ENCODE peak calls at places on chromosomes 7 and 10, in six cellular contexts. One of them, this sample, is unnamed.

GRCh38 chr7:165661-166369 is 26.6 kb upstream of the FAM20C start:
- DNase-seq in stimulated activated CD4-positive, alpha-beta T cell treated with anti-CD3 and anti-CD28 coated beads, Interleukin-2, amount 100 ng/mL, for 48 hours: no peak
- DNase-seq in GM20000: no peak
- DNase-seq in ACHN: no peak
- DNase-seq in globus pallidus: no peak
- DNase-seq in C1 segment of cervical spinal cord: no peak
- DNase-seq in this sample: no peak

GRCh38 chr10:62441953-62442352 is 67.8 kb downstream of the ZNF365 start:
- DNase-seq in stimulated activated CD4-positive, alpha-beta T cell treated with anti-CD3 and anti-CD28 coated beads, Interleukin-2, amount 100 ng/mL, for 48 hours: no peak
- DNase-seq in GM20000: no peak
- DNase-seq in ACHN: no peak
- DNase-seq in globus pallidus: no peak
- DNase-seq in C1 segment of cervical spinal cord: no peak
- DNase-seq in this sample: no peak

GRCh38 chr7:3218561-3219225 is 82.4 kb upstream of the SDK1 start:
- DNase-seq in stimulated activated CD4-positive, alpha-beta T cell treated with anti-CD3 and anti-CD28 coated beads, Interleukin-2, amount 100 ng/mL, for 48 hours: no peak
- DNase-seq in GM20000: no peak
- DNase-seq in ACHN: no peak
- DNase-seq in globus pallidus: peak
- DNase-seq in C1 segment of cervical spinal cord: no peak
- DNase-seq in this sample: no peak

GRCh38 chr7:102424787-102425218 is 8.6 kb upstream of the ORAI2 start:
- DNase-seq in stimulated activated CD4-positive, alpha-beta T cell treated with anti-CD3 and anti-CD28 coated beads, Interleukin-2, amount 100 ng/mL, for 48 hours: no peak
- DNase-seq in GM20000: no peak
- DNase-seq in ACHN: no peak
- DNase-seq in globus pallidus: no peak
- DNase-seq in C1 segment of cervical spinal cord: peak
- DNase-seq in this sample: no peak

GRCh38 chr7:51278797-51279196 is 37.8 kb downstream of the COBL start:
- DNase-seq in stimulated activated CD4-positive, alpha-beta T cell treated with anti-CD3 and anti-CD28 coated beads, Interleukin-2, amount 100 ng/mL, for 48 hours: no peak
- DNase-seq in GM20000: no peak
- DNase-seq in ACHN: no peak
- DNase-seq in globus pallidus: no peak
- DNase-seq in C1 segment of cervical spinal cord: no peak
- DNase-seq in this sample: no peak

GRCh38 chr7:21944616-21945373 is 904 bp downstream of the CDCA7L start:
- DNase-seq in stimulated activated CD4-positive, alpha-beta T cell treated with anti-CD3 and anti-CD28 coated beads, Interleukin-2, amount 100 ng/mL, for 48 hours: peak
- DNase-seq in GM20000: no peak
- DNase-seq in ACHN: peak
- DNase-seq in globus pallidus: peak
- DNase-seq in C1 segment of cervical spinal cord: no peak
- DNase-seq in this sample: no peak

GRCh38 chr10:100970076-100970913 is 991 bp downstream of the SEMA4G start:
- DNase-seq in stimulated activated CD4-positive, alpha-beta T cell treated with anti-CD3 and anti-CD28 coated beads, Interleukin-2, amount 100 ng/mL, for 48 hours: no peak
- DNase-seq in GM20000: peak
- DNase-seq in ACHN: peak
- DNase-seq in globus pallidus: no peak
- DNase-seq in C1 segment of cervical spinal cord: no peak
- DNase-seq in this sample: no peak

GRCh38 chr7:135831451-135832220 is 83.0 kb upstream of the FAM180A start:
- DNase-seq in stimulated activated CD4-positive, alpha-beta T cell treated with anti-CD3 and anti-CD28 coated beads, Interleukin-2, amount 100 ng/mL, for 48 hours: no peak
- DNase-seq in GM20000: no peak
- DNase-seq in ACHN: no peak
- DNase-seq in globus pallidus: no peak
- DNase-seq in C1 segment of cervical spinal cord: no peak
- DNase-seq in this sample: no peak

GRCh38 chr7:117901089-117901797 is 28.0 kb upstream of the CTTNBP2 start:
- DNase-seq in stimulated activated CD4-positive, alpha-beta T cell treated with anti-CD3 and anti-CD28 coated beads, Interleukin-2, amount 100 ng/mL, for 48 hours: no peak
- DNase-seq in GM20000: no peak
- DNase-seq in ACHN: no peak
- DNase-seq in globus pallidus: no peak
- DNase-seq in C1 segment of cervical spinal cord: no peak
- DNase-seq in this sample: no peak

GRCh38 chr7:147818338-147818737 is 772.2 kb upstream of the C7orf33 start:
- DNase-seq in stimulated activated CD4-positive, alpha-beta T cell treated with anti-CD3 and anti-CD28 coated beads, Interleukin-2, amount 100 ng/mL, for 48 hours: no peak
- DNase-seq in GM20000: no peak
- DNase-seq in ACHN: no peak
- DNase-seq in globus pallidus: no peak
- DNase-seq in C1 segment of cervical spinal cord: no peak
- DNase-seq in this sample: no peak

GRCh38 chr10:78231327-78231726 is 197.7 kb downstream of the RPS24 start:
- DNase-seq in stimulated activated CD4-positive, alpha-beta T cell treated with anti-CD3 and anti-CD28 coated beads, Interleukin-2, amount 100 ng/mL, for 48 hours: no peak
- DNase-seq in GM20000: no peak
- DNase-seq in ACHN: no peak
- DNase-seq in globus pallidus: no peak
- DNase-seq in C1 segment of cervical spinal cord: no peak
- DNase-seq in this sample: no peak

GRCh38 chr10:51937736-51938135 is 238.3 kb upstream of the CSTF2T start:
- DNase-seq in stimulated activated CD4-positive, alpha-beta T cell treated with anti-CD3 and anti-CD28 coated beads, Interleukin-2, amount 100 ng/mL, for 48 hours: no peak
- DNase-seq in GM20000: no peak
- DNase-seq in ACHN: no peak
- DNase-seq in globus pallidus: no peak
- DNase-seq in C1 segment of cervical spinal cord: no peak
- DNase-seq in this sample: no peak

GRCh38 chr7:6106140-6106904 is 75.1 kb downstream of the ANKRD61 start:
- DNase-seq in stimulated activated CD4-positive, alpha-beta T cell treated with anti-CD3 and anti-CD28 coated beads, Interleukin-2, amount 100 ng/mL, for 48 hours: no peak
- DNase-seq in GM20000: no peak
- DNase-seq in ACHN: peak
- DNase-seq in globus pallidus: peak
- DNase-seq in C1 segment of cervical spinal cord: no peak
- DNase-seq in this sample: no peak

GRCh38 chr7:134174797-134175261 is 47.7 kb downstream of the LRGUK start:
- DNase-seq in stimulated activated CD4-positive, alpha-beta T cell treated with anti-CD3 and anti-CD28 coated beads, Interleukin-2, amount 100 ng/mL, for 48 hours: no peak
- DNase-seq in GM20000: peak
- DNase-seq in ACHN: peak
- DNase-seq in globus pallidus: no peak
- DNase-seq in C1 segment of cervical spinal cord: no peak
- DNase-seq in this sample: no peak

GRCh38 chr7:74362262-74362661 is 73.1 kb downstream of the CLIP2 start:
- DNase-seq in stimulated activated CD4-positive, alpha-beta T cell treated with anti-CD3 and anti-CD28 coated beads, Interleukin-2, amount 100 ng/mL, for 48 hours: no peak
- DNase-seq in GM20000: no peak
- DNase-seq in ACHN: no peak
- DNase-seq in globus pallidus: no peak
- DNase-seq in C1 segment of cervical spinal cord: no peak
- DNase-seq in this sample: no peak

GRCh38 chr10:81018898-81019890 is 481.5 kb downstream of the SH2D4B start:
- DNase-seq in stimulated activated CD4-positive, alpha-beta T cell treated with anti-CD3 and anti-CD28 coated beads, Interleukin-2, amount 100 ng/mL, for 48 hours: no peak
- DNase-seq in GM20000: peak
- DNase-seq in ACHN: peak
- DNase-seq in globus pallidus: peak
- DNase-seq in C1 segment of cervical spinal cord: no peak
- DNase-seq in this sample: peak

GRCh38 chr7:74240482-74240881 is 13.7 kb downstream of the RFC2 start:
- DNase-seq in stimulated activated CD4-positive, alpha-beta T cell treated with anti-CD3 and anti-CD28 coated beads, Interleukin-2, amount 100 ng/mL, for 48 hours: no peak
- DNase-seq in GM20000: no peak
- DNase-seq in ACHN: no peak
- DNase-seq in globus pallidus: no peak
- DNase-seq in C1 segment of cervical spinal cord: no peak
- DNase-seq in this sample: no peak

GRCh38 chr7:65971021-65971420 is 11.0 kb downstream of the GUSB start:
- DNase-seq in stimulated activated CD4-positive, alpha-beta T cell treated with anti-CD3 and anti-CD28 coated beads, Interleukin-2, amount 100 ng/mL, for 48 hours: no peak
- DNase-seq in GM20000: no peak
- DNase-seq in ACHN: no peak
- DNase-seq in globus pallidus: no peak
- DNase-seq in C1 segment of cervical spinal cord: no peak
- DNase-seq in this sample: no peak

GRCh38 chr7:17123020-17123419 is 175.4 kb upstream of the AHR start:
- DNase-seq in stimulated activated CD4-positive, alpha-beta T cell treated with anti-CD3 and anti-CD28 coated beads, Interleukin-2, amount 100 ng/mL, for 48 hours: no peak
- DNase-seq in GM20000: peak
- DNase-seq in ACHN: no peak
- DNase-seq in globus pallidus: peak
- DNase-seq in C1 segment of cervical spinal cord: no peak
- DNase-seq in this sample: no peak

GRCh38 chr10:21572578-21572977 is 38.5 kb downstream of the MLLT10 start:
- DNase-seq in stimulated activated CD4-positive, alpha-beta T cell treated with anti-CD3 and anti-CD28 coated beads, Interleukin-2, amount 100 ng/mL, for 48 hours: no peak
- DNase-seq in GM20000: no peak
- DNase-seq in ACHN: no peak
- DNase-seq in globus pallidus: no peak
- DNase-seq in C1 segment of cervical spinal cord: no peak
- DNase-seq in this sample: no peak

GRCh38 chr7:23418046-23418445 is 52.2 kb downstream of the IGF2BP3 start:
- DNase-seq in stimulated activated CD4-positive, alpha-beta T cell treated with anti-CD3 and anti-CD28 coated beads, Interleukin-2, amount 100 ng/mL, for 48 hours: no peak
- DNase-seq in GM20000: no peak
- DNase-seq in ACHN: no peak
- DNase-seq in globus pallidus: no peak
- DNase-seq in C1 segment of cervical spinal cord: no peak
- DNase-seq in this sample: no peak

GRCh38 chr7:86689363-86689762 is 45.7 kb downstream of the GRM3 start:
- DNase-seq in stimulated activated CD4-positive, alpha-beta T cell treated with anti-CD3 and anti-CD28 coated beads, Interleukin-2, amount 100 ng/mL, for 48 hours: no peak
- DNase-seq in GM20000: no peak
- DNase-seq in ACHN: no peak
- DNase-seq in globus pallidus: no peak
- DNase-seq in C1 segment of cervical spinal cord: no peak
- DNase-seq in this sample: no peak

This sample was measured in neural crest cell.